ENCODE peak calls at places on chromosomes 4 and X, in four cellular contexts. F is NCI-H345; Z is Ammon's horn; H is activated CD4-positive, alpha-beta T cell treated with anti-CD3 and anti-CD28 coated beads for 1 hour. Q is an unnamed sample.
A peak's percentile ranks its signal among the peaks of the same experiment; 100 is the strongest.

GRCh38 chrX:42837092-42837726 is 59.2 kb upstream of the PPP1R2C start:
- DNase-seq in F (no peak), H (no peak), Z (no peak), Q (no peak)

GRCh38 chr4:76055005-76055404 is 19.1 kb upstream of the CXCL11 start:
- DNase-seq in H (no peak), F (no peak), Z (no peak), Q (no peak)

GRCh38 chr4:150849016-150849415 is 166.1 kb downstream of the LRBA start:
- DNase-seq in Z (no peak), H (no peak), F (no peak), Q (no peak)

GRCh38 chr4:86497131-86497530 is 97.0 kb upstream of the PTPN13 start:
- DNase-seq in H (no peak), F (no peak), Z (peak; percentile 41), Q (no peak)

GRCh38 chr4:58953575-58953974 is 1843.4 kb upstream of the IGFBP7 start:
- DNase-seq in F (no peak), H (no peak), Z (no peak), Q (no peak)

GRCh38 chr4:93828332-93828829 is at the start of gene ATOH1:
- DNase-seq in F (peak; percentile 45), H (no peak), Z (no peak), Q (no peak)

GRCh38 chr4:56757270-56757746 is 64.2 kb downstream of the SPINK2 start:
- DNase-seq in Z (no peak), H (no peak), F (no peak), Q (no peak)

GRCh38 chrX:48911407-48912182 is at the start of gene SLC35A2:
- DNase-seq in Z (peak; percentile 83), F (peak; percentile 85), H (peak; percentile 82), Q (peak; percentile 76)

GRCh38 chrX:23959781-23960180 is 52.0 kb downstream of the CXorf58 start:
- DNase-seq in Z (no peak), F (no peak), H (no peak), Q (no peak)

GRCh38 chr4:177554966-177555574 is 112.8 kb upstream of the AGA start:
- DNase-seq in F (no peak), H (no peak), Z (no peak), Q (no peak)

GRCh38 chrX:149715468-149715867 is 3.6 kb downstream of the MAGEA11 start:
- DNase-seq in F (no peak), Z (no peak), H (no peak), Q (no peak)

GRCh38 chrX:40173662-40174593 is 76.2 kb upstream of the BCOR start:
- DNase-seq in Z (no peak), F (no peak), H (no peak), Q (peak; percentile 34)

GRCh38 chrX:77527233-77528001 is 80.2 kb downstream of the FGF16 start:
- DNase-seq in Z (peak; percentile 23), H (no peak), F (no peak), Q (no peak)

GRCh38 chr4:2887343-2887742 is 43.7 kb downstream of the ADD1 start:
- DNase-seq in F (no peak), Z (no peak), H (no peak), Q (no peak)

GRCh38 chr4:3497554-3498389 is 34.5 kb downstream of the LRPAP1 start:
- DNase-seq in F (no peak), Z (no peak), H (no peak), Q (no peak)

GRCh38 chr4:118865091-118865708 is 23.5 kb upstream of the SYNPO2 start:
- DNase-seq in Z (peak; percentile 49), F (peak; percentile 54), H (no peak), Q (no peak)

GRCh38 chrX:147875866-147876596 is 35.7 kb upstream of the FMR1 start:
- DNase-seq in H (no peak), F (no peak), Z (no peak), Q (no peak)